ENCODE peak calls at places on chromosomes 2 and 18, in eight cellular contexts. C is transverse colon, P is HCT116, I is esophagus muscularis mucosa, B is K562, S is stomach, M is prostate gland, Y is HepG2. W is an unnamed sample.

GRCh38 chr2:195563857-195564512 is 93.0 kb upstream of the SLC39A10 start:
- DNase-seq in C (no peak), P (no peak), I (no peak), B (no peak), S (no peak), M (no peak), Y (no peak), W (no peak)

GRCh38 chr2:218438601-218439000 is 19.7 kb downstream of the VIL1 start:
- DNase-seq in C (peak; percentile 23), P (no peak), I (no peak), B (no peak), S (peak; percentile 49), M (no peak), Y (no peak), W (no peak)

GRCh38 chr2:131105950-131106801 is 1.0 kb downstream of the PLEKHB2 start:
- DNase-seq in C (peak; percentile 63), P (no peak), I (no peak), B (peak; percentile 40), S (peak; percentile 42), M (no peak), Y (peak; percentile 84), W (no peak)

GRCh38 chr18:57906852-57907251 is 103.7 kb upstream of the ATP8B1 start:
- DNase-seq in C (no peak), P (no peak), I (no peak), B (peak; percentile 15), S (no peak), M (no peak), Y (no peak), W (no peak)

GRCh38 chr2:72630767-72631166 is 195.1 kb downstream of the EXOC6B start:
- DNase-seq in C (no peak), P (no peak), I (no peak), B (no peak), S (no peak), M (no peak), Y (no peak), W (no peak)

GRCh38 chr2:239462671-239463506 is 62.1 kb upstream of the HDAC4 start:
- DNase-seq in C (peak; percentile 7), P (no peak), I (peak; percentile 87), B (no peak), S (peak; percentile 17), M (no peak), Y (no peak), W (peak; percentile 90)

GRCh38 chr2:60294901-60295590 is 258.4 kb downstream of the BCL11A start:
- DNase-seq in C (no peak), P (no peak), I (no peak), B (no peak), S (no peak), M (no peak), Y (peak; percentile 16), W (no peak)

GRCh38 chr2:165691615-165692014 is 102.4 kb downstream of the GALNT3 start:
- DNase-seq in C (no peak), P (no peak), I (no peak), B (no peak), S (no peak), M (no peak), Y (no peak), W (no peak)

GRCh38 chr2:28621172-28622100 is 125.6 kb downstream of the PLB1 start:
- DNase-seq in C (peak; percentile 80), P (peak; percentile 58), I (peak; percentile 97), B (peak; percentile 67), S (peak; percentile 81), M (peak; percentile 77), Y (peak; percentile 83), W (no peak)

GRCh38 chr2:31337860-31338259 is 76.7 kb downstream of the XDH start:
- DNase-seq in C (no peak), P (no peak), I (no peak), B (no peak), S (no peak), M (no peak), Y (no peak), W (no peak)

GRCh38 chr2:129778608-129778877 is 200.9 kb upstream of the RAB6C start:
- DNase-seq in C (no peak), P (no peak), I (no peak), B (no peak), S (no peak), M (no peak), Y (no peak), W (peak; percentile 65)

GRCh38 chr2:29829841-29830240 is 91.5 kb downstream of the ALK start:
- DNase-seq in C (no peak), P (no peak), I (no peak), B (no peak), S (no peak), M (no peak), Y (no peak), W (no peak)

GRCh38 chr2:96315400-96316071 is 9.6 kb upstream of the ITPRIPL1 start:
- DNase-seq in C (peak; percentile 16), P (no peak), I (no peak), B (no peak), S (no peak), M (no peak), Y (peak; percentile 39), W (no peak)

GRCh38 chr18:8898990-8899389 is 193.6 kb downstream of the MTCL1 start:
- DNase-seq in C (no peak), P (no peak), I (no peak), B (peak; percentile 34), S (no peak), M (no peak), Y (no peak), W (no peak)

GRCh38 chr2:29334723-29335122 is 219.5 kb downstream of the CLIP4 start:
- DNase-seq in C (no peak), P (no peak), I (no peak), B (no peak), S (no peak), M (no peak), Y (no peak), W (no peak)

GRCh38 chr2:61566566-61566965 is 28.4 kb upstream of the XPO1 start:
- DNase-seq in C (no peak), P (no peak), I (no peak), B (no peak), S (no peak), M (no peak), Y (no peak), W (no peak)

GRCh38 chr2:25234756-25235155 is 66.4 kb upstream of the POMC start:
- DNase-seq in C (no peak), P (no peak), I (no peak), B (no peak), S (no peak), M (no peak), Y (no peak), W (no peak)

GRCh38 chr2:131094655-131095281 is 1.5 kb upstream of the FAM168B start:
- DNase-seq in C (no peak), P (no peak), I (no peak), B (no peak), S (no peak), M (no peak), Y (peak; percentile 50), W (no peak)

GRCh38 chr2:241897231-241897916 is 27.8 kb downstream of the RTP5 start:
- DNase-seq in C (no peak), P (no peak), I (no peak), B (no peak), S (peak; percentile 10), M (no peak), Y (no peak), W (no peak)

GRCh38 chr18:50675043-50675442 is 115.2 kb downstream of the MAPK4 start:
- DNase-seq in C (no peak), P (no peak), I (no peak), B (no peak), S (no peak), M (no peak), Y (no peak), W (no peak)

GRCh38 chr2:206736935-206737334 is 18.7 kb upstream of the DYTN start:
- DNase-seq in C (no peak), P (no peak), I (no peak), B (no peak), S (no peak), M (no peak), Y (no peak), W (no peak)
- TF ChIP-seq POLR2AphosphoS5 in C (no peak), P (no peak), I (no peak), B (no peak), S (no peak), M (no peak), Y (no peak), W (no peak)

DNA sequence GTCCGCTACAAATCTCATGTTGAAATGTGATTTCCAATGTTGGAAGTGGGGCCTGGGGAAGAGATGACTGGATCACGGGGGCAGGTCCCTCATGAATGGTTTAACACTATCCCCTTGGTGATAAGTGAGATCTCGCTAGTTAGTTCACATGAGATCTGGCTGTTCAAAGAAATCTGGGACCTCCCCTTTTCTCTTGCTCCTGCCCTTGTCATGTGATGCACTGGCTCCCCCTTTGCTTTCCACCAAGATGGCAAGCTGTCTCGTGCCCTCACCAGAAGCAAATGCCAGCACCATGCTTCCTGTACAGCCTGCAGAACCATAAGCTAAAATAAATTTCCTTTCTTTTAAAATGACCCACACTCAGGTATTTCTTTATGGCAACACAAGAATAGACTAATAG is 57.3 kb upstream of the C2orf15 start:
- DNase-seq in C (no peak), P (no peak), I (no peak), B (no peak), S (no peak), M (no peak), Y (no peak), W (no peak)
- TF ChIP-seq POLR2A in C (no peak), P (no peak), I (no peak), B (no peak), S (no peak), M (no peak), Y (no peak), W (no peak)

DNA sequence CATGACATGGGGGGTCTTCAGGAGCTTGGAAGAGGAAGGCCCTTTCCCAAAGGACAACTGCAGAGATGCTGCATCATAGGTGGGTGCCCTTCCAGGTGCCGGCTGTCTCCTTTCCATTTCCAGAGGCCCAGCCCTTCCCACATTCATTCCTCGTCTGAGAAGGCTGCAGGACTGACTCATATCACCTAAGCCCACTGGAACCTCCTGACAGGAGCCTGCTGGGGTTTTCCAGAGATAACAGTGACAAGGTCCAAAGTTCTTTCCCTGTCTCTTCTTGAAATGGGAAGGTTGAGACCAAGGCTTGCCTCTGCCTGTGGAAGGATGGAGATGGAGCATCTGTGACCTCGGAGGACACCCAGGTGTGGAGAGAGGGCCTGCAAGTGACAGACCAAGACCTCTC is 3.6 kb upstream of the PRSS56 start:
- DNase-seq in C (no peak), P (no peak), I (no peak), B (no peak), S (no peak), M (no peak), Y (no peak), W (no peak)
- H3K4me3 ChIP-seq in C (no peak overlapping the region), P (no peak overlapping the region), I (no peak overlapping the region), B (no peak overlapping the region), S (no peak overlapping the region), M (no peak overlapping the region), Y (no peak overlapping the region), W (no peak overlapping the region)

DNA sequence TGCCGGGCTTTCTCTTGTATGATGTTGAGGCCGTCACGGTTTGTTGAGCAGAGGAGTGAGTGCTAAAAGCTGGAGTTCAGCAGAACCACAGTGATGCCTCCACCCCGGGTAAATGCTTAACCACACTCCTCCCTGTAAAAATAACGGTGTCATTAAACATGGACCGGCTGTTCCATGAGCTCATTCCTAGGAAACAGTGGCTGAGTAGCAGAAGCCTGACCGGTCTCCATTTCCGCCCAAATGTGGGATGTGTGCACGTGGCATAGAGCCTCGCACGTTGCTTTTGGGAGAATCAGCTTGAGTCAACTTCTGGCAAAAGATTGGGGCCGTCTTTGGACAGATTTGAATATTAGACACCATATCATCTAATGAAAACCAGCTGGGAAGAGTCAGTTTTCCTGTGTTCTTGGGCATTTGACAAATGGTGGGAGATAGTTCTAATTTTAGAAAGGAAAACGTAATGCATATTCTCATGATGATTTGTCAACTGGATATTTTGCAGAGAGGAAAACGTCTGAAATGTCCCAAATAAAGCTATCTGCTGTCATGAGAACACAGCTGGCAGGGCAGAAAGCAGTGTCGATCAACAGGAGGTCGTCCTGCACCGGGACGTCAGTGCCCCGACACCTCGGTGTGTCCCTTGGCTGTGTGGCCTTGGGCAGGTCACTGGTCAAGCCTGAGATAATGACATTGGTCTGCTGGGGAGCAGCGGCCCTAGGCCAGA is 42.4 kb downstream of the LRRFIP1 start:
- DNase-seq in C (peak; percentile 66), P (no peak), I (no peak), B (no peak), S (no peak), M (no peak), Y (peak; percentile 85), W (no peak)
- TF ChIP-seq POLR2AphosphoS5 in C (peak; percentile 39), P (no peak), I (peak; percentile 70), B (no peak), S (peak; percentile 68), M (peak; percentile 61), Y (peak; percentile 36), W (peak; percentile 85)

W was measured in vagina.